ENCODE peak calls at places on chromosomes 4 and X, in six cellular contexts. D is A549, O is GM12891, J is lower leg skin, F is suprapubic skin, A is gastrocnemius medialis. B is an unnamed sample.

GRCh38 chrX:115311666-115312065 is 22.2 kb downstream of the LUZP4 start:
- DNase-seq in D (no peak), O (no peak), J (no peak), F (no peak), A (no peak), B (peak; percentile 75)

GRCh38 chr4:104726002-104726401 is 231.3 kb upstream of the CXXC4 start:
- DNase-seq in D (no peak), O (no peak), J (no peak), F (no peak), A (no peak), B (no peak)

GRCh38 chr4:185839204-185839712 is 27.3 kb upstream of the SORBS2 start:
- DNase-seq in D (peak; percentile 65), O (no peak), J (peak; percentile 34), F (no peak), A (peak; percentile 7), B (no peak)

GRCh38 chr4:96742332-96743014 is 902.6 kb downstream of the PDHA2 start:
- DNase-seq in D (no peak), O (no peak), J (no peak), F (no peak), A (no peak), B (no peak)

GRCh38 chr4:15725608-15726007 is 22.7 kb downstream of the BST1 start:
- DNase-seq in D (no peak), O (no peak), J (no peak), F (no peak), A (no peak), B (peak; percentile 5)

GRCh38 chrX:129679856-129680255 is 25.1 kb upstream of the APLN start:
- DNase-seq in D (no peak), O (no peak), J (no peak), F (no peak), A (no peak), B (no peak)

GRCh38 chr4:116636917-116637316 is 448.5 kb downstream of the TRAM1L1 start:
- DNase-seq in D (no peak), O (no peak), J (no peak), F (no peak), A (no peak), B (no peak)

GRCh38 chrX:75781618-75782017 is 3.4 kb downstream of the MAGEE2 start:
- DNase-seq in D (no peak), O (no peak), J (no peak), F (no peak), A (no peak), B (no peak)

GRCh38 chrX:130770615-130771014 is 132.4 kb downstream of the ENOX2 start:
- DNase-seq in D (no peak), O (no peak), J (no peak), F (no peak), A (no peak), B (no peak)

GRCh38 chr4:128780688-128781087 is 28.8 kb upstream of the JADE1 start:
- DNase-seq in D (no peak), O (no peak), J (no peak), F (no peak), A (no peak), B (no peak)

GRCh38 chrX:153766871-153767673 is 3.0 kb downstream of the PLXNB3 start:
- DNase-seq in D (no peak), O (no peak), J (no peak), F (peak; percentile 59), A (no peak), B (no peak)

GRCh38 chrX:54045563-54046228 is 1.4 kb upstream of the PHF8 start:
- DNase-seq in D (no peak), O (no peak), J (no peak), F (no peak), A (no peak), B (peak; percentile 20)

GRCh38 chrX:54043084-54043483 is 1.2 kb downstream of the PHF8 start:
- DNase-seq in D (no peak), O (no peak), J (no peak), F (no peak), A (no peak), B (peak; percentile 17)

GRCh38 chrX:54043696-54044125 is 562 bp downstream of the PHF8 start:
- DNase-seq in D (no peak), O (peak; percentile 14), J (peak; percentile 13), F (no peak), A (peak; percentile 4), B (peak; percentile 80)

GRCh38 chrX:54044877-54045328 is 630 bp upstream of the PHF8 start:
- DNase-seq in D (no peak), O (no peak), J (no peak), F (no peak), A (no peak), B (no peak)

GRCh38 chrX:54044126-54044876 is at the start of gene PHF8:
- DNase-seq in D (peak; percentile 76), O (peak; percentile 56), J (peak; percentile 92), F (peak; percentile 94), A (peak; percentile 87), B (peak; percentile 97)
- TF ChIP-seq POLR2A in D (peak; percentile 42), O (no peak), J (no peak), F (peak; percentile 35), A (peak; percentile 67), B (peak; percentile 67)

GRCh38 chrX:20267599-20267923 is 852 bp upstream of the RPS6KA3 start:
- DNase-seq in D (no peak), O (no peak), J (no peak), F (no peak), A (no peak), B (peak; percentile 28)

GRCh38 chrX:20265726-20266681 is 705 bp downstream of the RPS6KA3 start:
- DNase-seq in D (peak; percentile 19), O (no peak), J (no peak), F (peak; percentile 70), A (peak; percentile 6), B (peak; percentile 56)

GRCh38 chrX:20266810-20267598 is at the start of gene RPS6KA3:
- DNase-seq in D (peak; percentile 63), O (peak; percentile 63), J (peak; percentile 88), F (peak; percentile 93), A (peak; percentile 88), B (peak; percentile 91)

GRCh38 chrX:20263474-20263873 is 3.2 kb downstream of the RPS6KA3 start:
- DNase-seq in D (no peak), O (no peak), J (no peak), F (no peak), A (no peak), B (peak; percentile 6)

DNA sequence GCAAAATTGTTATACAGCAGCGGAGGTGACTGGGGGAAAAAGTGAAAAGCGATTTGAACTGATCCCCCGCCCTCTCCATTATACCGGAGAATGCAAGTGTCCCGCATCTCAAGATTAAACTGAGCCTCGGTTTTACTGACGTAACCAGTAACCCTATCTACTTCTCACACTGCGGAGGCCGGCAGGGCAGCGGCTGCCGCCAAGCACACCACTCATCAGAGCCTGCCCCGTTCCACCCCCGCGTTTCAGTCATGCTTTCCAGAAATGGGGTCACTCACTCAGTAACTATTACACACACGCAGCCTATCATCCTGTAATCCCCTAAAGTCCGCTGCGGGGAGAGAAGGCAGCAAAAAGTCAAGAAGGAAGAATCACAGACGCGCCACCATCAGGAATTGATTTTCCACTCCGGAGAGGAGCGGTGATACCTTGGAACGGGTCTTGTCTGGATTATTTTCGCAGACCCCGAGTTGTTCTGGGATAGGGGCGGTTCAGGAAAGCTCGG is 1.4 kb downstream of the RPS6KA3 start:
- DNase-seq in D (peak; percentile 36), O (no peak), J (peak; percentile 27), F (peak; percentile 78), A (peak; percentile 52), B (peak; percentile 91)
- TF ChIP-seq POLR2A in D (no peak), O (peak; percentile 33), J (no peak), F (peak; percentile 74), A (peak; percentile 84), B (peak; percentile 87)

GRCh38 chrX:2159393-2159792 is 341.4 kb downstream of the DHRSX start:
- DNase-seq in D (no peak), O (no peak), J (no peak), F (no peak), A (peak; percentile 44), B (peak; percentile 24)
- TF ChIP-seq POLR2A in D (no peak), O (no peak), J (no peak), F (no peak), A (no peak), B (no peak)

GRCh38 chrX:48891402-48892288 is 5.9 kb downstream of the TIMM17B start:
- DNase-seq in D (peak; percentile 76), O (peak; percentile 57), J (peak; percentile 79), F (peak; percentile 91), A (peak; percentile 76), B (peak; percentile 90)
- TF ChIP-seq POLR2A in D (peak; percentile 45), O (no peak), J (no peak), F (no peak), A (no peak), B (peak; percentile 28)

GRCh38 chr4:2458546-2459491 is 10.1 kb upstream of the RNF4 start:
- DNase-seq in D (no peak), O (no peak), J (no peak), F (no peak), A (no peak), B (no peak)
- TF ChIP-seq POLR2A in D (no peak), O (no peak), J (no peak), F (no peak), A (no peak), B (no peak)